ENCODE peak calls at places on chromosomes 5 and 9, in six cellular contexts. X, V, T, M, Z and P are unnamed samples.

GRCh38 chr5:156128026-156128425 is 198.9 kb upstream of the SGCD start:
- DNase-seq in Z (no peak), T (no peak), X (no peak), V (no peak), M (no peak), P (no peak)

GRCh38 chr9:32832354-32832753 is 49.0 kb downstream of the TMEM215 start:
- DNase-seq in T (no peak), Z (no peak), V (no peak), M (no peak), X (no peak), P (no peak)

GRCh38 chr5:74127377-74128338 is 501.7 kb downstream of the ARHGEF28 start:
- DNase-seq in V (no peak), X (peak), Z (no peak), M (no peak), T (no peak), P (peak)

GRCh38 chr9:37549527-37549926 is 26.7 kb downstream of the FBXO10 start:
- DNase-seq in Z (no peak), V (no peak), T (no peak), X (no peak), M (no peak), P (no peak)

GRCh38 chr5:7754997-7755596 is 95.8 kb downstream of the CFAP90 start:
- DNase-seq in Z (no peak), V (no peak), M (no peak), X (peak), T (peak), P (peak)

GRCh38 chr9:131635285-131635684 is 90.0 kb downstream of the PRRT1B start:
- DNase-seq in X (peak), Z (peak), T (peak), M (peak), V (peak), P (peak)

GRCh38 chr5:143151056-143151455 is 252.4 kb downstream of the NR3C1 start:
- DNase-seq in Z (no peak), M (no peak), X (no peak), T (no peak), V (no peak), P (no peak)

GRCh38 chr5:131357739-131358561 is 94.1 kb downstream of the CDC42SE2 start:
- DNase-seq in Z (no peak), V (no peak), T (no peak), M (no peak), X (no peak), P (no peak)

GRCh38 chr5:103894882-103895281 is 332.3 kb upstream of the NUDT12 start:
- DNase-seq in Z (no peak), V (no peak), X (no peak), T (no peak), M (no peak), P (no peak)

GRCh38 chr9:95366731-95367325 is 49.3 kb upstream of the FANCC start:
- DNase-seq in M (no peak), X (no peak), V (no peak), Z (no peak), T (no peak), P (no peak)

GRCh38 chr5:68534131-68534940 is 318.8 kb downstream of the PIK3R1 start:
- DNase-seq in T (peak), X (peak), M (no peak), V (no peak), Z (no peak), P (peak)

GRCh38 chr9:136488247-136489214 is 5.7 kb upstream of the SEC16A start:
- DNase-seq in T (peak), M (peak), Z (no peak), X (peak), V (peak), P (peak)

GRCh38 chr9:14349141-14349817 is 35.3 kb upstream of the NFIB start:
- DNase-seq in M (no peak), X (peak), Z (no peak), T (no peak), V (no peak), P (no peak)

GRCh38 chr9:116030532-116030931 is 123.1 kb upstream of the PAPPA start:
- DNase-seq in V (no peak), T (no peak), M (no peak), X (peak), Z (peak), P (no peak)

GRCh38 chr9:103245369-103245768 is 250.2 kb downstream of the CYLC2 start:
- DNase-seq in V (no peak), X (no peak), T (no peak), Z (no peak), M (no peak), P (no peak)

GRCh38 chr5:174338204-174339010 is 292.9 kb downstream of the NSG2 start:
- DNase-seq in Z (no peak), M (no peak), X (peak), T (no peak), V (no peak), P (no peak)

GRCh38 chr5:158487677-158488076 is 612.0 kb downstream of the EBF1 start:
- DNase-seq in V (no peak), X (no peak), T (no peak), Z (no peak), M (no peak), P (no peak)

GRCh38 chr9:37085233-37085632 is 35.1 kb upstream of the ZCCHC7 start:
- DNase-seq in V (no peak), T (no peak), X (no peak), Z (no peak), M (no peak), P (no peak)

GRCh38 chr5:132369471-132370240 is at the start of gene SLC22A5:
- DNase-seq in T (peak), Z (no peak), X (peak), M (peak), V (peak), P (peak)

GRCh38 chr5:151041577-151042268 is 21.3 kb downstream of the GPX3 start:
- DNase-seq in T (no peak), Z (no peak), M (no peak), V (no peak), X (no peak), P (no peak)

GRCh38 chr5:38692346-38692745 is 135.9 kb upstream of the LIFR start:
- DNase-seq in M (no peak), V (no peak), X (peak), T (no peak), Z (no peak), P (no peak)

GRCh38 chr5:133203317-133204305 is 151.8 kb downstream of the HSPA4 start:
- DNase-seq in Z (no peak), V (no peak), X (no peak), T (no peak), M (no peak), P (no peak)

GRCh38 chr9:33228606-33229005 is 11.4 kb upstream of the SPINK4 start:
- DNase-seq in Z (no peak), M (no peak), X (no peak), V (no peak), T (no peak), P (no peak)